ENCODE peak calls at places on chromosomes 16 and 17, in five cellular contexts. One of them, this sample, is unnamed.

GRCh38 chr16:66923247-66923851 is 2.0 kb downstream of the RRAD start:
- DNase-seq in fibroblast of lung: no peak
- DNase-seq in GM13976: no peak
- DNase-seq in HS-5: no peak
- DNase-seq in GM04504: no peak
- DNase-seq in this sample: no peak

GRCh38 chr17:46876353-46876887 is 25.0 kb downstream of the WNT9B start:
- DNase-seq in fibroblast of lung: no peak
- DNase-seq in GM13976: peak
- DNase-seq in HS-5: no peak
- DNase-seq in GM04504: no peak
- DNase-seq in this sample: peak

GRCh38 chr16:2926660-2927646 is 15.2 kb downstream of the FLYWCH1 start:
- DNase-seq in fibroblast of lung: peak
- DNase-seq in GM13976: peak
- DNase-seq in HS-5: no peak
- DNase-seq in GM04504: no peak
- DNase-seq in this sample: peak

GRCh38 chr17:18226284-18226945 is 980 bp downstream of the LLGL1 start:
- DNase-seq in fibroblast of lung: no peak
- DNase-seq in GM13976: no peak
- DNase-seq in HS-5: no peak
- DNase-seq in GM04504: no peak
- DNase-seq in this sample: no peak

GRCh38 chr16:25269879-25270278 is 12.2 kb upstream of the ZKSCAN2 start:
- DNase-seq in fibroblast of lung: no peak
- DNase-seq in GM13976: no peak
- DNase-seq in HS-5: no peak
- DNase-seq in GM04504: no peak
- DNase-seq in this sample: no peak

GRCh38 chr17:61461586-61461966 is 9.4 kb downstream of the TBX4 start:
- DNase-seq in fibroblast of lung: no peak
- DNase-seq in GM13976: no peak
- DNase-seq in HS-5: no peak
- DNase-seq in GM04504: no peak
- DNase-seq in this sample: no peak

GRCh38 chr17:62714016-62714777 is 86.7 kb downstream of the MRC2 start:
- DNase-seq in fibroblast of lung: peak
- DNase-seq in GM13976: no peak
- DNase-seq in HS-5: peak
- DNase-seq in GM04504: no peak
- DNase-seq in this sample: no peak

GRCh38 chr16:15509051-15509592 is 74.7 kb downstream of the BMERB1 start:
- DNase-seq in fibroblast of lung: no peak
- DNase-seq in GM13976: no peak
- DNase-seq in HS-5: no peak
- DNase-seq in GM04504: no peak
- DNase-seq in this sample: no peak

GRCh38 chr17:51435641-51436091 is 175.3 kb downstream of the UTP18 start:
- DNase-seq in fibroblast of lung: no peak
- DNase-seq in GM13976: peak
- DNase-seq in HS-5: no peak
- DNase-seq in GM04504: no peak
- DNase-seq in this sample: peak

GRCh38 chr17:45345554-45346254 is 28.9 kb upstream of the MAP3K14 start:
- DNase-seq in fibroblast of lung: peak
- DNase-seq in GM13976: no peak
- DNase-seq in HS-5: no peak
- DNase-seq in GM04504: peak
- DNase-seq in this sample: no peak

GRCh38 chr17:29760771-29761682 is 138.3 kb upstream of the CORO6 start:
- DNase-seq in fibroblast of lung: peak
- DNase-seq in GM13976: peak
- DNase-seq in HS-5: peak
- DNase-seq in GM04504: peak
- DNase-seq in this sample: peak

GRCh38 chr16:3674513-3675295 is 20.2 kb downstream of the DNASE1 start:
- DNase-seq in fibroblast of lung: no peak
- DNase-seq in GM13976: peak
- DNase-seq in HS-5: no peak
- DNase-seq in GM04504: no peak
- DNase-seq in this sample: no peak

GRCh38 chr16:11327277-11328171 is 17.7 kb upstream of the RMI2 start:
- DNase-seq in fibroblast of lung: no peak
- DNase-seq in GM13976: peak
- DNase-seq in HS-5: no peak
- DNase-seq in GM04504: no peak
- DNase-seq in this sample: no peak

This sample was measured in NCI-H1105.